ENCODE peak calls at places on chromosomes 16 and 17, in six cellular contexts. H is A549; R is renal cortical epithelial cell; E is amygdala; Z is neural progenitor cell; Q is stimulated activated naive CD8-positive, alpha-beta T cell treated with anti-CD3 and anti-CD28 coated beads, Interleukin-15, Interleukin-2, amounts not matched to agents 100 U/mL and 50 U/mL, for 24 hours. V is an unnamed sample.

GRCh38 chr16:2386990-2387389 is 42.3 kb upstream of the CCNF start:
- DNase-seq in H (no peak), R (no peak), E (no peak), Z (peak; percentile 17), Q (no peak), V (no peak)

GRCh38 chr17:79216391-79216790 is 141.8 kb downstream of the ENGASE start:
- DNase-seq in H (no peak), R (no peak), E (no peak), Z (no peak), Q (no peak), V (no peak)

GRCh38 chr17:30372755-30373154 is 6.0 kb upstream of the CPD start:
- DNase-seq in H (peak; percentile 65), R (peak; percentile 72), E (no peak), Z (no peak), Q (no peak), V (peak; percentile 92)

GRCh38 chr17:6755281-6755680 is 565 bp upstream of the XAF1 start:
- DNase-seq in H (no peak), R (no peak), E (no peak), Z (peak; percentile 18), Q (no peak), V (no peak)

GRCh38 chr17:1590031-1590746 is 27.6 kb upstream of the PITPNA start:
- DNase-seq in H (peak; percentile 99), R (peak; percentile 85), E (no peak), Z (no peak), Q (peak; percentile 50), V (peak; percentile 86)

GRCh38 chr16:59046335-59046734 is 312.2 kb upstream of the GOT2 start:
- DNase-seq in H (no peak), R (peak; percentile 36), E (no peak), Z (no peak), Q (no peak), V (peak; percentile 33)

GRCh38 chr16:4763791-4764190 is 3.2 kb downstream of the ZNF500 start:
- DNase-seq in H (no peak), R (no peak), E (no peak), Z (no peak), Q (no peak), V (no peak)

GRCh38 chr16:4347010-4347409 is 4.1 kb downstream of the PAM16 start:
- DNase-seq in H (no peak), R (no peak), E (no peak), Z (no peak), Q (no peak), V (no peak)

GRCh38 chr17:41498276-41498675 is 7.1 kb downstream of the KRT13 start:
- DNase-seq in H (no peak), R (no peak), E (no peak), Z (no peak), Q (no peak), V (peak; percentile 33)

GRCh38 chr17:73650147-73650546 is 5.9 kb upstream of the SDK2 start:
- DNase-seq in H (no peak), R (no peak), E (no peak), Z (peak; percentile 64), Q (no peak), V (peak; percentile 10)

GRCh38 chr16:63976345-63976744 is 1145.5 kb downstream of the CDH11 start:
- DNase-seq in H (no peak), R (no peak), E (no peak), Z (no peak), Q (no peak), V (no peak)

V was measured in kidney tubule cell.